ENCODE peak calls at places on chromosomes 16 and 17, in four cellular contexts. O is vagina, J is HCT116, K is tibial nerve. F is an unnamed sample.

GRCh38 chr16:81716478-81717210 is 62.4 kb upstream of the PLCG2 start:
- DNase-seq in O (no peak), J (no peak), K (no peak), F (no peak)

GRCh38 chr17:74807925-74808324 is 31.8 kb upstream of the NAT9 start:
- DNase-seq in O (no peak), J (no peak), K (no peak), F (no peak)

GRCh38 chr17:39209317-39210092 is 9.4 kb downstream of the RPL19 start:
- DNase-seq in O (no peak), J (no peak), K (peak; percentile 74), F (peak; percentile 81)

GRCh38 chr17:69733171-69734014 is 318.9 kb downstream of the MAP2K6 start:
- DNase-seq in O (no peak), J (no peak), K (no peak), F (peak; percentile 85)

GRCh38 chr16:83137326-83137770 is 510.6 kb downstream of the CDH13 start:
- DNase-seq in O (no peak), J (no peak), K (no peak), F (no peak)

GRCh38 chr17:42655528-42655927 is 3.6 kb upstream of the TUBG2 start:
- DNase-seq in O (no peak), J (no peak), K (no peak), F (no peak)

GRCh38 chr16:4521971-4522623 is 16.5 kb downstream of the CDIP1 start:
- DNase-seq in O (no peak), J (no peak), K (no peak), F (no peak)

GRCh38 chr17:1001640-1002411 is 4.9 kb downstream of the TIMM22 start:
- DNase-seq in O (no peak), J (no peak), K (peak; percentile 41), F (no peak)

GRCh38 chr17:55416470-55417052 is 5.1 kb downstream of the MMD start:
- DNase-seq in O (no peak), J (no peak), K (no peak), F (no peak)

GRCh38 chr17:67262420-67262819 is 17.4 kb upstream of the HELZ start:
- DNase-seq in O (no peak), J (no peak), K (no peak), F (no peak)

GRCh38 chr16:57906385-57907316 is 64.3 kb downstream of the CNGB1 start:
- DNase-seq in O (no peak), J (no peak), K (peak; percentile 10), F (no peak)

GRCh38 chr17:63278731-63279442 is 167.2 kb downstream of the CYB561 start:
- DNase-seq in O (no peak), J (no peak), K (no peak), F (no peak)

GRCh38 chr16:1300664-1301476 is 8.6 kb upstream of the UBE2I start:
- DNase-seq in O (no peak), J (no peak), K (no peak), F (peak; percentile 34)

GRCh38 chr17:76469076-76469990 is 1.9 kb downstream of the AANAT start:
- DNase-seq in O (no peak), J (no peak), K (no peak), F (no peak)

GRCh38 chr17:36937961-36938565 is 788 bp downstream of the LHX1 start:
- DNase-seq in O (no peak), J (no peak), K (no peak), F (peak; percentile 86)

GRCh38 chr17:42040818-42041217 is 9.6 kb downstream of the C17orf113 start:
- DNase-seq in O (no peak), J (no peak), K (no peak), F (no peak)

GRCh38 chr17:6475411-6475810 is 31.2 kb downstream of the PIMREG start:
- DNase-seq in O (no peak), J (no peak), K (no peak), F (no peak)

GRCh38 chr16:67641779-67642708 is 2.9 kb upstream of the CARMIL2 start:
- DNase-seq in O (no peak), J (no peak), K (no peak), F (no peak)

GRCh38 chr17:75795820-75796607 is 11.4 kb downstream of the UNK start:
- DNase-seq in O (no peak), J (no peak), K (no peak), F (no peak)

GRCh38 chr17:27207073-27207511 is 86.8 kb upstream of the WSB1 start:
- DNase-seq in O (no peak), J (peak; percentile 22), K (no peak), F (no peak)

DNA sequence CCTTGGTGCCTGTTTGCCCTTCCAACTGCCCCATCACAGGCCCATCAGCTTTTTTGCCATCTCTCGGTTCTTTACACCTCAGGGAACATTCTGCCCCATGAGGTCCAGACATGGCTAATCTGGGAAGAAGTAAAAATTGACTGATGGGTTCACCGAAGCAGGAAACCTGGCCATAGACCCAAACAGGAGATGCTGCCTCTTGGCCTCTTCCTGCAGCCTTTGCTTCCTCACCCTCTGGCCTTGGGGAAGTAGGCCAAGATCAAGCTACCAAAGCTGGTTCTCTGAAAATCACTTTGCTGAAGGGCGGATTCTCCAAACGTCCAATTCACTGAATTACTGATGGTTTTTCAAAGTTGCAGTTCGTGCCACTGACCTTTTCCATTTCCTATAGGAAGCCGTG is 56.1 kb downstream of the ARSG start:
- DNase-seq in O (no peak), J (no peak), K (no peak), F (no peak)
- H3K4me3 ChIP-seq in O (no peak overlapping the region), J (no peak overlapping the region), K (no peak overlapping the region), F (no peak overlapping the region)

GRCh38 chr16:85173981-85174751 is 61.9 kb upstream of the CIBAR2 start:
- DNase-seq in O (no peak), J (peak; percentile 33), K (no peak), F (no peak)

GRCh38 chr16:85174871-85175723 is 62.8 kb upstream of the CIBAR2 start:
- DNase-seq in O (no peak), J (no peak), K (no peak), F (no peak)

GRCh38 chr16:85171809-85172464 is 59.7 kb upstream of the CIBAR2 start:
- DNase-seq in O (no peak), J (no peak), K (no peak), F (no peak)

GRCh38 chr16:85172465-85173071 is 60.3 kb upstream of the CIBAR2 start:
- DNase-seq in O (no peak), J (peak; percentile 65), K (no peak), F (peak; percentile 92)

GRCh38 chr16:85173077-85173980 is 61.1 kb upstream of the CIBAR2 start:
- DNase-seq in O (no peak), J (peak; percentile 34), K (no peak), F (no peak)
- TF ChIP-seq POLR2A in O (no peak), J (no peak), K (no peak), F (no peak)

GRCh38 chr17:3556905-3557767 is 476 bp downstream of the TRPV3 start:
- DNase-seq in O (no peak), J (no peak), K (no peak), F (no peak)
- H3K4me3 ChIP-seq in O (peak overlapping the region; percentile 16), J (no peak overlapping the region), K (no peak overlapping the region), F (no peak overlapping the region)

GRCh38 chr17:3944485-3945388 is 19.5 kb downstream of the ATP2A3 start:
- DNase-seq in O (no peak), J (peak; percentile 29), K (peak; percentile 49), F (no peak)
- TF ChIP-seq POLR2A in O (no peak), J (no peak), K (no peak), F (no peak)

GRCh38 chr16:3049921-3050481 is 3.6 kb downstream of the MMP25 start:
- DNase-seq in O (no peak), J (no peak), K (no peak), F (no peak)
- H3K4me3 ChIP-seq in O (no peak overlapping the region), J (no peak overlapping the region), K (no peak overlapping the region), F (no peak overlapping the region)

DNA sequence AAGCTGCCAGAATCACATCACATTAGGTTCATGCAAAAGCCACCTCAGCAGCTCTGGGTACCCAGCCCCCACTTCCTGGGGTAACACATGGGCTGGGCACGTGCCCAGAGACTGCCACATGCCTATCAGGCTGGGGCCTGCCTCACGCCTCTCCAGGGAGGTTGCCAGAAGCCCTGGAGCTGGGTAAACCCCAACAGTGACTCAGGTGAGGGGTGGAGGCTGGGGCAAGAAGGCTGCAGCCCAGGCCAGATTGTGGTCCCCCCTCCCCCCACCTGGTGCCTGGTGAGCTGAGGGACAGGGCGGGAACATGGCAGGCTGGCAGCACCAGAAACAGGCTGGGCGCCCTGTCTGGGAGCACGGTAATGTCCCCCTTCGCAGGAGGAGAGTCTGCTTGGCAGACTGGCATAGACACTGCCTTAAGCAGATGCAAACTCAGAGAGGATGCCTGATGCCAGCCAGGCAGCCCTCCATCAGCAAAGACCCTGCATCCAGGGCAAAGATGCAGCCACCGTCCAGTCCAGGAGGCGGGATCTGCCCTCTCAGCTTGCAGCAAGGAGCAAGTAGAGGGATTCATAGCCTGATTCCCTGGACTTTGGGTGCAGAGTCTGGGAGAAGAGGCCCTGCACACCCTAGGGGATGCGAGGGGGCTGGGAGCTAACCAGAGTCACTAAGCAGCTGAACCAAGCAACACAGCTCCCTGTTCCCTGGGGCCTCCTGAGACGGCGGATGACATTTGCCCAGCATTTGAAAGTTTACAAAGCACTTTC is 28.8 kb downstream of the NGFR start:
- DNase-seq in O (peak; percentile 89), J (no peak), K (no peak), F (peak; percentile 83)
- TF ChIP-seq POLR2A in O (no peak), J (no peak), K (no peak), F (no peak)

F was measured in lower leg skin.